ENCODE peak calls at places on chromosomes 12 and 14, in eight cellular contexts. H, R, U, Z, V, Y, D and P are unnamed samples.

GRCh38 chr12:106941481-106942156 is 14.1 kb upstream of the TMEM263 start:
- DNase-seq in H (no peak), Z (no peak), V (no peak), Y (no peak), U (no peak), R (no peak), D (no peak), P (no peak)

GRCh38 chr14:75223664-75224154 is 47.3 kb upstream of the TMED10 start:
- DNase-seq in Z (no peak), R (no peak), V (no peak), H (peak), D (no peak), U (no peak), Y (no peak), P (peak)

GRCh38 chr12:5546616-5547015 is 114.7 kb downstream of the NTF3 start:
- DNase-seq in Y (no peak), D (peak), U (no peak), Z (no peak), V (no peak), R (no peak), H (peak), P (no peak)

GRCh38 chr14:67900188-67900587 is 80.6 kb downstream of the RAD51B start:
- DNase-seq in V (no peak), Y (no peak), Z (no peak), H (no peak), U (no peak), D (no peak), R (no peak), P (no peak)

GRCh38 chr14:105201928-105202513 is 20.9 kb upstream of the NUDT14 start:
- DNase-seq in H (no peak), V (no peak), Y (no peak), R (no peak), D (no peak), Z (peak), U (no peak), P (no peak)

GRCh38 chr14:70753518-70753953 is 55.8 kb downstream of the MAP3K9 start:
- DNase-seq in H (no peak), R (no peak), Y (no peak), D (no peak), V (no peak), Z (no peak), U (no peak), P (no peak)

GRCh38 chr14:53663709-53664108 is 292.9 kb downstream of the BMP4 start:
- DNase-seq in D (no peak), R (no peak), H (peak), U (peak), Y (no peak), Z (no peak), V (no peak), P (peak)

GRCh38 chr12:132131952-132132351 is 12.2 kb downstream of the DDX51 start:
- DNase-seq in Y (no peak), U (no peak), R (peak), D (no peak), Z (no peak), H (no peak), V (no peak), P (no peak)

GRCh38 chr14:54676822-54677708 is 110.1 kb downstream of the SAMD4A start:
- DNase-seq in D (no peak), U (peak), Y (peak), Z (no peak), R (peak), V (peak), H (peak), P (no peak)

GRCh38 chr14:83974647-83975163 is 1555.2 kb upstream of the FLRT2 start:
- DNase-seq in Y (no peak), Z (no peak), R (no peak), U (no peak), D (no peak), H (no peak), V (no peak), P (no peak)

GRCh38 chr14:94114589-94115067 is 4.1 kb downstream of the IFI27 start:
- DNase-seq in V (no peak), D (no peak), U (no peak), H (peak), Y (no peak), R (no peak), Z (no peak), P (no peak)

GRCh38 chr12:29228474-29229157 is 79.5 kb downstream of the FAR2 start:
- DNase-seq in D (no peak), R (no peak), H (no peak), U (no peak), V (no peak), Z (no peak), Y (no peak), P (no peak)

GRCh38 chr12:57085999-57086950 is 2.6 kb upstream of the NAB2 start:
- DNase-seq in H (peak), Z (peak), U (peak), R (peak), D (no peak), Y (no peak), V (no peak), P (peak)

GRCh38 chr12:13042666-13043230 is 1.4 kb upstream of the FAM234B start:
- DNase-seq in V (no peak), R (no peak), H (no peak), Y (no peak), Z (no peak), U (no peak), D (no peak), P (no peak)

GRCh38 chr12:117076410-117077372 is 22.5 kb downstream of the TESC start:
- DNase-seq in R (no peak), H (peak), V (no peak), D (no peak), U (no peak), Z (no peak), Y (no peak), P (peak)

GRCh38 chr12:121792607-121793500 is 634 bp downstream of the RHOF start:
- DNase-seq in U (no peak), V (no peak), R (no peak), Y (no peak), Z (peak), D (no peak), H (no peak), P (peak)

GRCh38 chr14:21734457-21735074 is 60.9 kb upstream of the OR4E1 start:
- DNase-seq in Z (no peak), R (no peak), Y (peak), V (peak), H (peak), U (peak), D (no peak), P (no peak)

GRCh38 chr12:2961705-2962104 is 2.5 kb downstream of the TEAD4 start:
- DNase-seq in Z (no peak), R (no peak), V (no peak), U (no peak), H (no peak), D (no peak), Y (no peak), P (no peak)

GRCh38 chr12:108914031-108914630 is 34.2 kb downstream of the DAO start:
- DNase-seq in Y (no peak), H (peak), U (peak), D (no peak), R (no peak), V (no peak), Z (no peak), P (no peak)

GRCh38 chr12:40622246-40622838 is 69.9 kb upstream of the CNTN1 start:
- DNase-seq in Z (peak), R (peak), Y (peak), U (peak), D (no peak), V (peak), H (peak), P (peak)

GRCh38 chr12:49086116-49086515 is 8.5 kb downstream of the DHH start:
- DNase-seq in H (no peak), U (peak), Z (no peak), V (no peak), Y (no peak), R (no peak), D (no peak), P (no peak)

GRCh38 chr14:86086962-86087361 is 557.0 kb downstream of the FLRT2 start:
- DNase-seq in R (peak), V (no peak), U (no peak), H (no peak), Z (no peak), D (no peak), Y (no peak), P (no peak)

GRCh38 chr14:70170976-70171375 is 17.8 kb downstream of the SLC8A3 start:
- DNase-seq in R (no peak), U (no peak), Z (no peak), H (no peak), Y (no peak), V (no peak), D (no peak), P (no peak)

GRCh38 chr12:72134934-72135333 is 137.2 kb upstream of the TRHDE start:
- DNase-seq in V (no peak), U (no peak), H (no peak), R (peak), D (no peak), Z (no peak), Y (no peak), P (no peak)

GRCh38 chr12:57416039-57416996 is 14.5 kb downstream of the R3HDM2 start:
- DNase-seq in Y (no peak), V (no peak), R (no peak), U (no peak), D (no peak), Z (no peak), H (peak), P (no peak)

GRCh38 chr14:55979096-55979495 is 139.1 kb upstream of the PELI2 start:
- DNase-seq in D (no peak), H (no peak), Y (no peak), U (no peak), Z (no peak), V (no peak), R (no peak), P (no peak)

GRCh38 chr12:74043343-74043742 is 494.3 kb upstream of the ATXN7L3B start:
- DNase-seq in D (no peak), U (no peak), H (peak), Y (no peak), V (peak), R (no peak), Z (no peak), P (no peak)

GRCh38 chr14:63692309-63693020 is 35.4 kb downstream of the SGPP1 start:
- DNase-seq in R (no peak), Y (no peak), V (no peak), H (peak), U (no peak), Z (no peak), D (no peak), P (no peak)

GRCh38 chr12:70430400-70430799 is 64.3 kb downstream of the KCNMB4 start:
- DNase-seq in R (no peak), D (no peak), V (no peak), U (no peak), Y (no peak), H (no peak), Z (no peak), P (no peak)

GRCh38 chr12:47328831-47329545 is 249.2 kb upstream of the AMIGO2 start:
- DNase-seq in Z (no peak), U (peak), R (no peak), Y (no peak), D (no peak), V (no peak), H (peak), P (no peak)